ENCODE peak calls at places on chromosomes 5 and 9, in eight cellular contexts. F, N, T, V, Q, R, X and O are unnamed samples.

GRCh38 chr5:157888814-157889532 is 30.0 kb upstream of the CLINT1 start:
- DNase-seq in F (no peak), N (no peak), T (no peak), V (no peak), Q (no peak), R (no peak), X (no peak), O (no peak)

GRCh38 chr9:130537346-130538050 is 41.9 kb upstream of the FUBP3 start:
- DNase-seq in F (no peak), N (peak; percentile 7), T (peak; percentile 36), V (no peak), Q (no peak), R (no peak), X (no peak), O (no peak)

GRCh38 chr9:125759812-125760134 is 12.6 kb downstream of the PBX3 start:
- DNase-seq in F (no peak), N (peak; percentile 45), T (peak; percentile 36), V (no peak), Q (no peak), R (no peak), X (no peak), O (no peak)

GRCh38 chr9:14533867-14534650 is 159.2 kb downstream of the ZDHHC21 start:
- DNase-seq in F (no peak), N (no peak), T (no peak), V (no peak), Q (no peak), R (no peak), X (no peak), O (no peak)

GRCh38 chr9:16653491-16654407 is 216.7 kb downstream of the BNC2 start:
- DNase-seq in F (no peak), N (no peak), T (peak; percentile 42), V (no peak), Q (no peak), R (peak; percentile 38), X (no peak), O (no peak)

GRCh38 chr5:124333295-124333979 is 413.0 kb downstream of the ZNF608 start:
- DNase-seq in F (no peak), N (no peak), T (no peak), V (no peak), Q (no peak), R (no peak), X (no peak), O (no peak)

GRCh38 chr9:90870646-90871326 is 69.2 kb downstream of the SYK start:
- DNase-seq in F (no peak), N (peak; percentile 20), T (peak; percentile 55), V (peak; percentile 6), Q (no peak), R (peak; percentile 37), X (no peak), O (no peak)

GRCh38 chr5:111993242-111993641 is 236.2 kb upstream of the NREP start:
- DNase-seq in F (no peak), N (no peak), T (no peak), V (no peak), Q (no peak), R (no peak), X (no peak), O (no peak)

GRCh38 chr9:87878930-87879603 is 3.6 kb upstream of the SPATA31E1 start:
- DNase-seq in F (no peak), N (peak; percentile 91), T (peak; percentile 74), V (peak; percentile 72), Q (no peak), R (no peak), X (no peak), O (no peak)

GRCh38 chr9:98995059-98995665 is 51.5 kb downstream of the COL15A1 start:
- DNase-seq in F (peak; percentile 72), N (no peak), T (peak; percentile 73), V (no peak), Q (no peak), R (no peak), X (peak; percentile 89), O (no peak)

GRCh38 chr9:98994226-98995058 is 50.7 kb downstream of the COL15A1 start:
- DNase-seq in F (no peak), N (no peak), T (no peak), V (no peak), Q (no peak), R (no peak), X (no peak), O (no peak)

GRCh38 chr9:98993570-98993945 is 49.9 kb downstream of the COL15A1 start:
- DNase-seq in F (peak; percentile 77), N (no peak), T (no peak), V (no peak), Q (no peak), R (no peak), X (no peak), O (no peak)

GRCh38 chr9:98991981-98992884 is 48.5 kb downstream of the COL15A1 start:
- DNase-seq in F (no peak), N (no peak), T (no peak), V (no peak), Q (no peak), R (no peak), X (no peak), O (no peak)

GRCh38 chr9:98992885-98993569 is 49.3 kb downstream of the COL15A1 start:
- DNase-seq in F (no peak), N (no peak), T (no peak), V (peak; percentile 19), Q (no peak), R (no peak), X (no peak), O (no peak)
- TF ChIP-seq CTCF in F (no peak), N (no peak), T (no peak), V (no peak), Q (no peak), R (no peak), X (no peak), O (no peak)

DNA sequence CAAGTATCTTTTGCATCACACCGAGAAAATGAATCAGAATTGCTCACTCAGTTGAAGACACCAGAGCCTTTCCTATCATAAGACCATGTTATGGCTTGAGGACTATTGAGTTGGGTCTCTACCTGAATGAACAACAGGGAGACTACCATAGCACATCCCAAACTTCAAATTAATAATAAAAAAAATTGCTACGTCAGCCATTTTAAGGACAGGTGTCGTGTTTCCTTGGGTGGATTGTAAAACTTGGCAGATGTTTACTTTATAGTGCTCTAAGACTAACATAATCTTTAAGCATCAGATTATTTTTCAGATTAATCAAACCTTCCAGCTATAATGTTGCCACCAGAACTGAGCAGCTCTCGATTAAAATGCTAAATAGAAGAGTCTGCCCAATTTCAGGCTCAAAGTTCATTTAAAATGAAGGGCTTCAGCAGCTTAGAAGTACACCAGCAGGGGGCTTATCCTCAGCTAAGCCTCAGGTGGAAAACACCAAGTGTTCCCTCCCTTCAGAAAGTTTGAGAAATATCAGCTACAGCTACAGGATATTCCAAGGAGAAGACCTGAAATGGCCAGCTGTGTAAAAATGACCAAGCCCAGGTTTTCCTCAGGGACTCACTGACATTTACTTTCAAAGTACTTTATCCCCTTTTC is 395.5 kb downstream of the DTWD2 start:
- DNase-seq in F (no peak), N (no peak), T (no peak), V (no peak), Q (no peak), R (no peak), X (no peak), O (no peak)
- TF ChIP-seq CTCF in F (no peak), N (peak; percentile 24), T (no peak), V (peak; percentile 8), Q (no peak), R (no peak), X (no peak), O (peak; percentile 12)

GRCh38 chr5:8865686-8866374 is 680.0 kb downstream of the SEMA5A start:
- DNase-seq in F (no peak), N (no peak), T (no peak), V (no peak), Q (no peak), R (no peak), X (no peak), O (no peak)

GRCh38 chr5:8861764-8862163 is 684.1 kb downstream of the SEMA5A start:
- DNase-seq in F (no peak), N (no peak), T (no peak), V (no peak), Q (no peak), R (no peak), X (no peak), O (no peak)

GRCh38 chr5:8869932-8870331 is 675.9 kb downstream of the SEMA5A start:
- DNase-seq in F (no peak), N (no peak), T (no peak), V (no peak), Q (no peak), R (no peak), X (no peak), O (no peak)

GRCh38 chr5:8864053-8864452 is 681.8 kb downstream of the SEMA5A start:
- DNase-seq in F (no peak), N (peak; percentile 17), T (peak; percentile 26), V (peak; percentile 19), Q (no peak), R (no peak), X (no peak), O (no peak)
- TF ChIP-seq CTCF in F (no peak), N (peak; percentile 40), T (peak; percentile 66), V (peak; percentile 77), Q (no peak), R (no peak), X (no peak), O (no peak)

DNA sequence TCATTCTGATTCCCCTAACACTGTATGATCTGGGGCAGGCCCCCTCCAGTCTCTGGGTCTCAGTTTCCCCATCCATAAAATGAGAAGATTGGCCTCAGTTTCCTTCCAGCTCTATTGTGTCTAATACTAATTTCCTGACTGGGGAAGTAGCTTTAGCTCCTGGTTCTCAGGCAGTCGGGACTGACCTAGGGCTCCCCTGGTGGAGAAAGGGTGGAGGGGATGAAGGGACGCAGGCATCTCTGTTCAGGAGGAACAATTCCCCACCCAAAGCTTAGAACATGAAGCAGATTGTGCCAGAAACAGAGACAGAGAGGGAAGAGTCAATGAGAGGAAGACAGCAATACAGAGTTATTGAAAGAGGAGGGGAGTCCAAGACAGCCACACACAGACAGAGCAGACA is 14.2 kb upstream of the PTGS1 start:
- DNase-seq in F (no peak), N (no peak), T (no peak), V (no peak), Q (no peak), R (no peak), X (no peak), O (no peak)
- TF ChIP-seq CTCF in F (no peak), N (peak; percentile 41), T (peak; percentile 55), V (peak; percentile 63), Q (no peak), R (peak; percentile 8), X (no peak), O (no peak)

GRCh38 chr5:114561415-114561814 is 199.5 kb downstream of the KCNN2 start:
- DNase-seq in F (no peak), N (no peak), T (no peak), V (no peak), Q (no peak), R (no peak), X (no peak), O (no peak)

DNA sequence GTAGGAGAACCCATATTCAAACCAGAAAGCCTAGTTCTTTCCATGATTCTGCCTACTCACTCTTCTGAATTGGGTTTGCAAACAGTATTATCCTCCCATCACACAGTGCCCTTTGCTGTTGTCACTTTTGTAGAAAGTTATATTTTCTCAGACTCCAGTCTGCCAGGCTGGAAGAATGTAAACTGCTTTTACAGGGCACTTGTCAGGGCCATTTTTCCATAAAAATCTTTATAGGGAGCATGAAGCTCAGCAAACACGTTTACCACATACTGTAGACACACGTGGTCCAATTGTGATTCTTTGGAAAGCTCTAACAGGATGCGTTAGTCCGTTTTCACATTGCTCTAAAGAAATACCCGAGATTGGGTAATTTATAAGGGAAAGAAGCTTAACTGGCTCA is 204.0 kb downstream of the KCNN2 start:
- DNase-seq in F (no peak), N (no peak), T (no peak), V (no peak), Q (no peak), R (no peak), X (no peak), O (no peak)
- TF ChIP-seq CTCF in F (no peak), N (no peak), T (no peak), V (no peak), Q (no peak), R (no peak), X (no peak), O (no peak)